ENCODE peak calls at places on chromosomes 11 and 22, in five cellular contexts. V is heart right ventricle; H is IMR-90; M is GM12865; L is activated naive CD4-positive, alpha-beta T cell. Z is an unnamed sample.

GRCh38 chr11:93080146-93080759 is 110.8 kb downstream of the MTNR1B start:
- DNase-seq in V (no peak), H (no peak), M (no peak), L (no peak), Z (no peak)

GRCh38 chr11:118746988-118747585 is 43.9 kb downstream of the DDX6 start:
- DNase-seq in V (no peak), H (peak; percentile 5), M (peak; percentile 6), L (no peak), Z (no peak)

GRCh38 chr22:39405346-39406085 is 5.9 kb downstream of the TAB1 start:
- DNase-seq in V (no peak), H (peak; percentile 65), M (no peak), L (no peak), Z (peak; percentile 35)

GRCh38 chr22:32737811-32738210 is 63.7 kb upstream of the TIMP3 start:
- DNase-seq in V (no peak), H (peak; percentile 23), M (no peak), L (no peak), Z (no peak)

GRCh38 chr22:42893366-42894150 is 36.5 kb upstream of the ARFGAP3 start:
- DNase-seq in V (no peak), H (no peak), M (no peak), L (no peak), Z (no peak)

GRCh38 chr22:28198692-28199091 is 279.6 kb upstream of the PITPNB start:
- DNase-seq in V (no peak), H (no peak), M (no peak), L (no peak), Z (no peak)

GRCh38 chr11:116696381-116696941 is 76.3 kb downstream of the BUD13 start:
- DNase-seq in V (no peak), H (no peak), M (no peak), L (no peak), Z (no peak)

GRCh38 chr11:1517117-1518005 is 30.8 kb upstream of the MOB2 start:
- DNase-seq in V (peak; percentile 6), H (no peak), M (no peak), L (no peak), Z (peak; percentile 23)

GRCh38 chr11:10455637-10456487 is 798 bp downstream of the AMPD3 start:
- DNase-seq in V (peak; percentile 25), H (peak; percentile 90), M (peak; percentile 92), L (peak; percentile 32), Z (peak; percentile 52)

GRCh38 chr11:102168483-102168882 is 58.2 kb downstream of the YAP1 start:
- DNase-seq in V (no peak), H (no peak), M (no peak), L (no peak), Z (no peak)

GRCh38 chr11:112355726-112356125 is 95.1 kb upstream of the PLET1 start:
- DNase-seq in V (no peak), H (peak; percentile 35), M (peak; percentile 27), L (no peak), Z (peak; percentile 46)

GRCh38 chr22:46079093-46079860 is 71.0 kb upstream of the PPARA start:
- DNase-seq in V (peak; percentile 22), H (no peak), M (no peak), L (no peak), Z (peak; percentile 35)

GRCh38 chr11:72111300-72111699 is 1.2 kb downstream of the ANAPC15 start:
- DNase-seq in V (no peak), H (no peak), M (no peak), L (no peak), Z (no peak)

GRCh38 chr11:131749100-131749499 is 378.7 kb downstream of the NTM start:
- DNase-seq in V (no peak), H (peak; percentile 96), M (no peak), L (no peak), Z (no peak)

GRCh38 chr11:109308551-109308950 is 113.4 kb upstream of the C11orf87 start:
- DNase-seq in V (no peak), H (no peak), M (no peak), L (no peak), Z (no peak)

GRCh38 chr11:45667929-45668680 is 2.7 kb upstream of the CHST1 start:
- DNase-seq in V (no peak), H (no peak), M (no peak), L (no peak), Z (no peak)

GRCh38 chr11:120060512-120060911 is 77.4 kb downstream of the TRIM29 start:
- DNase-seq in V (no peak), H (no peak), M (no peak), L (no peak), Z (no peak)

GRCh38 chr22:37201066-37201820 is 11.0 kb downstream of the SSTR3 start:
- DNase-seq in V (no peak), H (no peak), M (no peak), L (no peak), Z (no peak)

GRCh38 chr11:34627197-34627596 is 6.3 kb downstream of the EHF start:
- DNase-seq in V (no peak), H (no peak), M (no peak), L (no peak), Z (no peak)

GRCh38 chr11:65127473-65128181 is 5.5 kb downstream of the MRPL49 start:
- DNase-seq in V (no peak), H (no peak), M (no peak), L (no peak), Z (no peak)

GRCh38 chr11:63892233-63892632 is 24.7 kb downstream of the RCOR2 start:
- DNase-seq in V (no peak), H (peak; percentile 57), M (peak; percentile 20), L (no peak), Z (no peak)

GRCh38 chr11:9861860-9862725 is 198.2 kb downstream of the SWAP70 start:
- DNase-seq in V (peak; percentile 13), H (peak; percentile 75), M (peak; percentile 81), L (no peak), Z (no peak)

GRCh38 chr11:122189259-122189658 is 73.2 kb upstream of the BLID start:
- DNase-seq in V (no peak), H (peak; percentile 98), M (no peak), L (no peak), Z (no peak)

GRCh38 chr11:116861539-116861938 is 24.1 kb upstream of the APOA1 start:
- DNase-seq in V (no peak), H (peak; percentile 83), M (no peak), L (no peak), Z (no peak)

GRCh38 chr22:42919199-42919598 is 62.1 kb upstream of the ARFGAP3 start:
- DNase-seq in V (no peak), H (no peak), M (no peak), L (no peak), Z (no peak)

Z was measured in left ventricle myocardium superior.